ENCODE peak calls at places on chromosomes 7 and 10, in six cellular contexts. V, K, I, Z, D and U are unnamed samples.

GRCh38 chr7:125465527-125465926 is 535.9 kb upstream of the POT1 start:
- DNase-seq in V (no peak), K (no peak), I (no peak), Z (no peak), D (no peak), U (no peak)

GRCh38 chr7:23972057-23972456 is 262.0 kb downstream of the STK31 start:
- DNase-seq in V (no peak), K (no peak), I (no peak), Z (no peak), D (no peak), U (no peak)

GRCh38 chr7:144787127-144787526 is 48.7 kb downstream of the TPK1 start:
- DNase-seq in V (no peak), K (no peak), I (no peak), Z (no peak), D (no peak), U (no peak)

GRCh38 chr7:147245274-147245673 is 1128.7 kb downstream of the CNTNAP2 start:
- DNase-seq in V (no peak), K (peak), I (peak), Z (peak), D (peak), U (peak)

GRCh38 chr10:93106631-93107072 is 33.0 kb downstream of the CYP26A1 start:
- DNase-seq in V (no peak), K (peak), I (no peak), Z (peak), D (no peak), U (no peak)

GRCh38 chr10:131206136-131206995 is 105.2 kb downstream of the TCERG1L start:
- DNase-seq in V (no peak), K (no peak), I (no peak), Z (no peak), D (no peak), U (no peak)

GRCh38 chr10:82037076-82037475 is 162.1 kb downstream of the NRG3 start:
- DNase-seq in V (no peak), K (no peak), I (no peak), Z (no peak), D (no peak), U (no peak)

GRCh38 chr7:114082934-114083647 is 164.3 kb upstream of the PPP1R3A start:
- DNase-seq in V (peak), K (peak), I (peak), Z (peak), D (no peak), U (peak)

GRCh38 chr10:62352356-62352963 is 21.7 kb upstream of the ZNF365 start:
- DNase-seq in V (no peak), K (no peak), I (no peak), Z (peak), D (peak), U (no peak)

GRCh38 chr10:73263948-73264347 is 11.5 kb upstream of the MRPS16 start:
- DNase-seq in V (no peak), K (peak), I (peak), Z (peak), D (peak), U (no peak)

GRCh38 chr10:31751401-31752080 is 177.1 kb downstream of the ARHGAP12 start:
- DNase-seq in V (no peak), K (no peak), I (no peak), Z (no peak), D (no peak), U (no peak)

GRCh38 chr10:108755661-108756060 is 1167.7 kb downstream of the XPNPEP1 start:
- DNase-seq in V (no peak), K (no peak), I (no peak), Z (no peak), D (no peak), U (no peak)

GRCh38 chr10:116674901-116675423 is 54.2 kb downstream of the PNLIPRP2 start:
- DNase-seq in V (no peak), K (no peak), I (no peak), Z (no peak), D (no peak), U (no peak)

GRCh38 chr10:92544296-92544695 is 29.6 kb downstream of the IDE start:
- DNase-seq in V (no peak), K (peak), I (no peak), Z (no peak), D (peak), U (no peak)

GRCh38 chr7:20331912-20332317 is 1.2 kb downstream of the ITGB8 start:
- DNase-seq in V (no peak), K (no peak), I (no peak), Z (no peak), D (peak), U (no peak)

GRCh38 chr10:48804740-48805182 is 120.1 kb downstream of the WDFY4 start:
- DNase-seq in V (no peak), K (no peak), I (peak), Z (no peak), D (no peak), U (no peak)

GRCh38 chr10:6607187-6607586 is 27.1 kb upstream of the PRKCQ start:
- DNase-seq in V (no peak), K (no peak), I (no peak), Z (no peak), D (no peak), U (no peak)

GRCh38 chr10:70803768-70804423 is 11.9 kb upstream of the SGPL1 start:
- DNase-seq in V (no peak), K (no peak), I (no peak), Z (no peak), D (peak), U (no peak)
- H3K27ac ChIP-seq in V (no peak), K (no peak), I (no peak), Z (no peak), D (peak), U (no peak)

GRCh38 chr10:104293781-104294321 is 24.9 kb downstream of the GSTO2 start:
- DNase-seq in V (no peak), K (no peak), I (no peak), Z (no peak), D (no peak), U (no peak)

GRCh38 chr10:104286939-104287338 is 18.0 kb downstream of the GSTO2 start:
- DNase-seq in V (no peak), K (no peak), I (no peak), Z (no peak), D (no peak), U (no peak)

GRCh38 chr10:104288355-104288754 is 19.4 kb downstream of the GSTO2 start:
- DNase-seq in V (no peak), K (no peak), I (no peak), Z (no peak), D (no peak), U (no peak)

GRCh38 chr10:104293021-104293420 is 24.0 kb downstream of the GSTO2 start:
- DNase-seq in V (no peak), K (no peak), I (no peak), Z (no peak), D (peak), U (no peak)

GRCh38 chr10:104291439-104291951 is 22.5 kb downstream of the GSTO2 start:
- DNase-seq in V (peak), K (peak), I (peak), Z (peak), D (peak), U (peak)
- H3K27ac ChIP-seq in V (peak), K (no peak), I (no peak), Z (no peak), D (no peak), U (no peak)

GRCh38 chr10:80507484-80507880 is 30.2 kb upstream of the SH2D4B start:
- DNase-seq in V (no peak), K (no peak), I (no peak), Z (no peak), D (no peak), U (no peak)
- H3K27ac ChIP-seq in V (peak), K (peak), I (peak), Z (no peak), D (no peak), U (no peak)

GRCh38 chr7:36130236-36130945 is 22.7 kb upstream of the EEPD1 start:
- DNase-seq in V (no peak), K (no peak), I (no peak), Z (no peak), D (no peak), U (no peak)

GRCh38 chr7:36127075-36127740 is 25.8 kb upstream of the EEPD1 start:
- DNase-seq in V (no peak), K (peak), I (no peak), Z (no peak), D (no peak), U (no peak)

GRCh38 chr7:36129048-36129534 is 24.0 kb upstream of the EEPD1 start:
- DNase-seq in V (no peak), K (no peak), I (peak), Z (peak), D (no peak), U (no peak)

GRCh38 chr7:36131026-36131425 is 22.0 kb upstream of the EEPD1 start:
- DNase-seq in V (no peak), K (peak), I (no peak), Z (no peak), D (no peak), U (no peak)

DNA sequence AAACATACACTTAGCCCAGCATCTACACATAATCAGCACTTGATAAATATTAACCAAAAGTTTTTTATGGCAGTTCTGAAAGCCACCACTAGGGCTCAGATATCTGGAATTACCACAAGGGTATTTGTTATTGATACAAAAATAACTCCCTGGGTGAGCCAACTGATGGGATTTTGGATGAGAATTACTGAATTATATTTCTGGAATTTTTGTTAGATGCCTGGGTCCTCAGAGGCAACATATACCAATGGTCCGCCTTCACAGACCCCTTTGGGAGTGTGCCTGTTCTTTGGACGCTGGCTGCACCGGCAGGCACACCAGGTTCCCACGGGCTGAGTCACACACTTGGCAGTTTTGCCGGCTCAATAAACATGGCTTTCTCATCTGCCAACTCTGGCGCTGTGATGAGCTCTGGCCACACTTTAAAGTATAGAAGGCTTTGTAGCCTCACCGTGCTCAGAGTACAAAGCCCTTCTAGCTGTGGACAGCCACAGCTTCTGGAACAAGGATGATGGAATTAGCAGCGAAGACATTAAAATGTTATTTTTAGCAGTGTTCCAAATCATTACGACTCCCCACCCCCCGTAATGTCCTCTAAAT is 24.5 kb upstream of the EEPD1 start:
- DNase-seq in V (peak), K (peak), I (peak), Z (peak), D (peak), U (no peak)
- H3K27ac ChIP-seq in V (peak), K (peak), I (peak), Z (peak), D (no peak), U (no peak)